ENCODE peak calls at places on chromosomes 6 and 20, in six cellular contexts. K is neural progenitor cell, L is astrocyte, W is HCT116, U is psoas muscle, I is lung. T is an unnamed sample. For H3K4me1, the result is how much of the 10 kb centered on the place peaks cover.

GRCh38 chr6:43669050-43669921 is 18.3 kb downstream of the MRPS18A start:
- DNase-seq in U (peak), K (peak), W (no peak), L (peak), I (no peak), T (peak)

GRCh38 chr20:8756410-8756809 is 312.5 kb upstream of the PLCB4 start:
- DNase-seq in U (no peak), L (peak), K (no peak), I (no peak), W (peak), T (no peak)

GRCh38 chr20:21241400-21241799 is 61.7 kb upstream of the XRN2 start:
- DNase-seq in L (no peak), U (no peak), I (no peak), K (no peak), W (no peak), T (no peak)

GRCh38 chr20:12987261-12987660 is 21.5 kb upstream of the SPTLC3 start:
- DNase-seq in W (no peak), L (no peak), K (no peak), I (no peak), U (no peak), T (no peak)

GRCh38 chr6:139148557-139149220 is 13.8 kb downstream of the HECA start:
- DNase-seq in U (no peak), I (no peak), W (no peak), L (no peak), K (no peak), T (no peak)

GRCh38 chr6:165052561-165053500 is 256.6 kb downstream of the C6orf118 start:
- DNase-seq in W (no peak), L (no peak), U (no peak), I (no peak), K (no peak), T (no peak)

GRCh38 chr20:9616455-9616805 is 102.0 kb downstream of the LAMP5 start:
- DNase-seq in I (no peak), W (no peak), L (no peak), K (no peak), U (no peak), T (no peak)

GRCh38 chr6:151722342-151722741 is 85.1 kb upstream of the ESR1 start:
- DNase-seq in U (no peak), I (no peak), K (no peak), W (no peak), L (no peak), T (no peak)

GRCh38 chr6:9851541-9852380 is 563.1 kb downstream of the TFAP2A start:
- DNase-seq in I (no peak), U (no peak), L (peak), W (peak), K (peak), T (no peak)

GRCh38 chr6:157381631-157382621 is 936 bp downstream of the ZDHHC14 start:
- DNase-seq in L (peak), U (peak), K (peak), W (no peak), I (peak), T (peak)

GRCh38 chr6:159172066-159172465 is 2.9 kb downstream of the FNDC1 start:
- DNase-seq in I (no peak), K (no peak), W (no peak), U (no peak), L (peak), T (no peak)

GRCh38 chr6:21915707-21916399 is 322.3 kb downstream of the SOX4 start:
- DNase-seq in L (peak), U (no peak), I (no peak), K (no peak), W (no peak), T (no peak)

GRCh38 chr6:142152731-142153130 is 5.7 kb downstream of the VTA1 start:
- DNase-seq in L (peak), K (no peak), W (no peak), U (no peak), I (no peak), T (no peak)

GRCh38 chr6:125022391-125022989 is 60.3 kb downstream of the RNF217 start:
- DNase-seq in W (no peak), U (no peak), L (no peak), K (peak), I (no peak), T (no peak)

GRCh38 chr6:152184573-152185157 is 377.2 kb downstream of the ESR1 start:
- DNase-seq in I (no peak), L (no peak), U (no peak), W (no peak), K (no peak), T (no peak)

GRCh38 chr6:164108869-164109769 is 694.6 kb downstream of the QKI start:
- DNase-seq in L (peak), U (peak), I (peak), K (no peak), W (no peak), T (no peak)

GRCh38 chr6:31143148-31143547 is 4.3 kb upstream of the PSORS1C2 start:
- DNase-seq in U (peak), W (no peak), K (peak), L (peak), I (no peak), T (no peak)

GRCh38 chr6:136784910-136785746 is 7.1 kb downstream of the MAP3K5 start:
- DNase-seq in U (peak), W (no peak), K (no peak), L (peak), I (peak), T (no peak)

GRCh38 chr6:126682440-126682839 is 342.5 kb downstream of the CENPW start:
- DNase-seq in K (no peak), W (no peak), L (no peak), I (no peak), U (no peak), T (no peak)

GRCh38 chr6:10463491-10464481 is 48.9 kb upstream of the TFAP2A start:
- DNase-seq in U (no peak), L (no peak), I (no peak), K (no peak), W (no peak), T (no peak)

GRCh38 chr20:17889226-17889625 is 79.4 kb downstream of the SNX5 start:
- DNase-seq in L (peak), U (no peak), W (peak), I (no peak), K (no peak), T (no peak)

GRCh38 chr20:36173451-36173933 is 19.0 kb downstream of the EPB41L1 start:
- DNase-seq in L (no peak), K (peak), U (no peak), W (no peak), I (no peak), T (no peak)

GRCh38 chr6:21348462-21349195 is 244.9 kb upstream of the SOX4 start:
- DNase-seq in K (peak), I (peak), L (peak), U (peak), W (no peak), T (no peak)

GRCh38 chr20:38842558-38842981 is 37.1 kb downstream of the PPP1R16B start:
- DNase-seq in L (no peak), U (no peak), W (no peak), I (no peak), K (no peak), T (no peak)

GRCh38 chr20:38842017-38842416 is 36.5 kb downstream of the PPP1R16B start:
- DNase-seq in I (no peak), W (no peak), U (no peak), L (no peak), K (no peak), T (no peak)

GRCh38 chr20:38840053-38840893 is 34.8 kb downstream of the PPP1R16B start:
- DNase-seq in L (peak), K (no peak), W (no peak), U (no peak), I (no peak), T (no peak)

GRCh38 chr20:38840894-38841470 is 35.5 kb downstream of the PPP1R16B start:
- DNase-seq in K (no peak), U (no peak), W (no peak), L (no peak), I (no peak), T (no peak)

DNA sequence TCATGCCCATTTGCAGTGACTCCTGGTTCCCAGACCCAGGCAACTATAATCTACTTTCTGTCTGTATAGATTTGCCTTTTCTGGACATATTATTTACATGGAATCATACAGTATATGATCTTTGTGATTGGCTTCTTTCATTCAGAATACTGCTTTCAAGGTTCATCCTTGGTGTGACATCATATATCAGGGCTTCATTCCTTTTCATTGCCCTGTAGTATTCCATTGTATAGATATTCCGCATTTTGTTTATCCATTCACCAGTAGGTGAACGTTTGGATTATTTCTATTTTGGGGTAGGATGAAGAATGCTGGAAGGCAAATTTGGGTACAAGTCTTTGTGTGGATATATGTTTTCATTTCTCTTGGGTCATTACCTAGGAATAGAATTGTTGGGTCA is 36.1 kb downstream of the PPP1R16B start:
- DNase-seq in U (no peak), I (no peak), K (no peak), L (no peak), W (no peak), T (no peak)
- H3K4me3 ChIP-seq in U (no peak), I (no peak), K (no peak), L (no peak), W (no peak), T (no peak)

GRCh38 chr20:38164069-38164468 is 1.0 kb downstream of the TGM2 start:
- DNase-seq in I (no peak), L (no peak), W (no peak), K (no peak), U (no peak), T (no peak)
- H3K4me1 ChIP-seq in I (under half), L (under half), W (under half), K (under half), U (under half), T (under half)

DNA sequence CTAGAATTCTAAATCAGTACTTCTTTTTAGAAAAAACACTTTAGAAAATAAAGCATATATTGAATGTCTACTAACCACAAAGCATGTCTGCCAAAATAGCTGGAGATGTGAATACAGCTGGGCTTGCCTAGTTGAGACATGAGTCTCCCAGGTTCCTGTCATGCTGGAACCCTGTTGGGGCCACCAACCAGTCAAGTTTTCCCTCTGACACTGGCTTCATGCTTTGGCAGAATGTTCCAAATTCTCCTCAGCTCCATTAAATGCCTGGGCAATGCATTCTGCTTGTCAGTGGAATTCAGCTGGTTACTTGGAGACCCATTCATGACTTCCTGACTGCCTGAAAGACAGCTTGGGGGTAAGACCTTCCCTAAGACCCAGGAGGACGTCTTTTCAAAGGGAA is 87.2 kb downstream of the PRND start:
- DNase-seq in K (no peak), W (no peak), I (no peak), L (peak), U (no peak), T (no peak)
- TF ChIP-seq CTCF in K (no peak), W (no peak), I (no peak), L (no peak), U (no peak), T (no peak)

GRCh38 chr20:38730167-38730988 is 6.1 kb downstream of the SLC32A1 start:
- DNase-seq in K (no peak), U (no peak), I (no peak), W (no peak), L (no peak), T (no peak)

GRCh38 chr20:38729767-38730166 is 5.5 kb downstream of the SLC32A1 start:
- DNase-seq in U (no peak), W (no peak), K (no peak), L (no peak), I (no peak), T (no peak)

GRCh38 chr20:38732981-38733380 is 8.7 kb downstream of the SLC32A1 start:
- DNase-seq in W (no peak), L (no peak), K (no peak), I (no peak), U (no peak), T (no peak)

GRCh38 chr20:38731738-38732113 is 7.4 kb downstream of the SLC32A1 start:
- DNase-seq in K (no peak), U (no peak), W (no peak), L (no peak), I (no peak), T (no peak)

DNA sequence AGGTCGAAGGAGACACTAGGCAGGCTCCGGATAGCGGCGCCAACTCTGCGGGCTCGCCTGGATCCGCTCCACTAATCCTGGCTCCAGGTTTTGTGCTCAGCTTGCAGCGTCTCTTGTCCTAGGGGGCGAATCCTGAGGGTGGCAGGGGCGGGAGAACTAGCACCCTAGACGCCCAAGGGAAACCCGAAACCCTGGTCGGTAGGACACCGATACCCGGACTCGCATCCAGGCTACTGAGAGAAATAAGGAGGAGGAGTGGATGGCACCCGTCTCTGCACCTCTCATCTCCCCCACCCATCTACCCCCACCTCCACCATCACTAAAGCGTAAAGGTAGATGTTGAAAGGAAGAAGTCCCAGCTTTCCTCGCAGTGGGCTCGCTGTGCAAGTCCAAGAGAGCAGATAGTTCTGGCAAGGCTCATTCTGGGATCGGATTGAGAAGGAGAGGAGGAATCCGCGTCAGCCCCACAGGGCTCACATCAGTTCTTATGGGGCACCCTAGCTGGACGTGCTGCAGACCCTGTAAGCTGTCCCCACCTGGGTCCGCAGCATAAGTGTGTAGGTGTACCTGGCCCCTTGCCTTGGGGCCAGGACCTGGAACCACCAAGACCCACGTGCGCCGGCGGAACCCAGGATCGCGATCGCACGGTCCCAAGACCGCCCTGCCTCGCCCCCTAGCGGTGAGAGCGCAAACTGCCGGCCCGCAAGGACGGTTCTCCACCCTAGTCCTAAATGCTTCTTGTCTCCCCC is 6.9 kb downstream of the SLC32A1 start:
- DNase-seq in K (peak), L (peak), I (peak), U (peak), W (peak), T (peak)
- H3K4me3 ChIP-seq in K (peak), L (no peak), I (no peak), U (peak), W (peak), T (peak)

GRCh38 chr6:123223461-123223860 is 227.4 kb downstream of the CLVS2 start:
- DNase-seq in U (no peak), I (no peak), W (no peak), L (no peak), K (no peak), T (no peak)

GRCh38 chr6:123226398-123226797 is 230.4 kb downstream of the CLVS2 start:
- DNase-seq in I (no peak), L (no peak), W (no peak), K (peak), U (no peak), T (no peak)

GRCh38 chr6:123224077-123224476 is 228.0 kb downstream of the CLVS2 start:
- DNase-seq in I (no peak), W (no peak), K (no peak), L (no peak), U (no peak), T (no peak)
- H3K4me1 ChIP-seq in I (under half), W (under half), K (under half), L (under half), U (under half), T (under half)

GRCh38 chr6:111666812-111667211 is 61.1 kb upstream of the TRAF3IP2 start:
- DNase-seq in W (no peak), U (no peak), I (no peak), K (no peak), L (no peak), T (no peak)

GRCh38 chr6:111667921-111668320 is 62.2 kb upstream of the TRAF3IP2 start:
- DNase-seq in W (no peak), I (no peak), U (peak), K (no peak), L (no peak), T (no peak)

GRCh38 chr6:111669326-111669725 is 63.6 kb upstream of the TRAF3IP2 start:
- DNase-seq in U (no peak), W (no peak), I (no peak), K (no peak), L (no peak), T (no peak)

GRCh38 chr6:111664565-111665039 is 58.9 kb upstream of the TRAF3IP2 start:
- DNase-seq in K (no peak), I (no peak), L (no peak), U (no peak), W (no peak), T (no peak)

GRCh38 chr6:111668410-111668809 is 62.7 kb upstream of the TRAF3IP2 start:
- DNase-seq in I (no peak), U (peak), K (no peak), L (no peak), W (no peak), T (no peak)
- TF ChIP-seq CTCF in I (no peak), U (peak), K (peak), L (peak), W (peak), T (peak)

DNA sequence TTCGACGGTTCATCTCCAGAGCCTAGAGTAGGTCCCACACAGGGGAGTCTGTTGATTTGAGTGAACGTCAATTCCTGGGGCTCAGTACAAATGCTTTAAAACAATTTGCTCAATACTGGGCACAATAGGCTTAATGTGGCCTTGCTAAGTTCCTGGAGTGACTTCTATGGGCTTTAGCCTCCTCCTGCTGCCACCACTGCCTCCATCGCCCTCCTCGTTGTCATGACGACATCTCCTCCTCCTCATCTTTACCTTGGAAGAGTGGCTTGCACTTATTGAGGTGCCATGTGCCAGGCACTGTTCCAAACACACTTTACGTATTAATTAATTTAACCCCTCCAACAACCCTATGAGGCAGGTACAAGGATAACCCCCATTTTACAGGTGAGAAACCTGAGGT is 11.8 kb upstream of the ZMYND8 start:
- DNase-seq in L (no peak), W (no peak), I (no peak), K (peak), U (peak), T (no peak)
- H3K4me3 ChIP-seq in L (no peak), W (no peak), I (no peak), K (peak), U (no peak), T (no peak)

DNA sequence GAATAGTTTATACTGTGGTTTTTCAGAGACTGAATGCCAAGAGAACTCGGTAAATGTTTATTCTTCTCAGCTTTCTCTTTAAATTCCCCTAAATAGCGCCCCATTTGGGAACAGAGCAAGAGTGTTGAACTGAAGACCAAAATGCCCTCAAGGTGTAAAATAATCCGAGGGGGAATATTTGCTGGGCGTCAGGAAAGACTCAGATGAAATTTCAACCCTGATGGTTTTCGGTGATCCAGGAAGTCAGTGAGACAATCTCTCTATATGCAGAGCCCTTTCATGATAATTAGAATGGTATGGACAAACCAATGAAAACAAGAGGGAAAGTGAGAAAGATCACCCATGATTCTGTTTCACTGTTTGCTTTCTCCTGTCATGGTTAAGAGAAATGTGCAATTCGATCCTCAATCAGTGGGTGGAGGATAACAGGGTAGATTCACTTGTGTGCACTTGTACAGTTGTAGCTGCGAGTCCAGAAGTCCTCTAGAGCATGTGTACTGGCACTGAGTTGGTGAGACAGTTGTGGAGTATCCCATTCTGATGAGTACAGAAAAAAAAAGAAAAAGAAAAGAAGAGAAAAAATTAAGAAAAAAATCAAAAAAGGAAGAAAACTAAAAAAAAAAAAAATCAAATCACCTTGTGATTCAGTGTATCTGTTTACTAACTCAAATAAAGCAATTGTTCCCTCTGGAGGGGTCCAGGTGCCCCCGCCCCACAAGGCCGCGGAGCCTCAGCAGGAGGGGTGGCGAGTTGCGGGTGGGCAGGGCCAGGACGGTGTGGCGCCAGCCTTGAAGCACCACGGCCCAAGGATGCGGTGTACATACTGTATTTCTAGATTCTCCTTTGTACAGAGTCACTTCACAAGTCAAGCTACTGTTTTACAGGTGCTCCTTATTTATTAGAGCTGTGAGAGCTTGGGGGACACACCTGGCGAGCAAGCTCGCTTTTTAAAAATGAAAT is 164.9 kb downstream of the SCML4 start:
- DNase-seq in K (no peak), I (no peak), U (no peak), W (no peak), L (no peak), T (no peak)
- H3K4me1 ChIP-seq in K (under half), I (under half), U (half or more), W (under half), L (under half), T (under half)